ENCODE peak calls at places on chromosome 2, in five cellular contexts. C is NCI-H226; B is stimulated activated naive CD4-positive, alpha-beta T cell; F is neural progenitor cell; I is GM23248. K is an unnamed sample.

GRCh38 chr2:156189143-156189542 is 143.4 kb downstream of the NR4A2 start:
- DNase-seq in F (no peak), B (no peak), I (no peak), C (no peak), K (no peak)

GRCh38 chr2:118047273-118047898 is 33.5 kb upstream of the CCDC93 start:
- DNase-seq in C (peak; percentile 79), I (peak; percentile 77), F (no peak), B (no peak), K (peak; percentile 77)

GRCh38 chr2:121220995-121221394 is 64.0 kb downstream of the TFCP2L1 start:
- DNase-seq in I (peak; percentile 20), C (peak; percentile 16), F (no peak), B (no peak), K (peak; percentile 28)

GRCh38 chr2:25814681-25815080 is 63.6 kb downstream of the ASXL2 start:
- DNase-seq in F (no peak), C (no peak), I (peak; percentile 57), B (no peak), K (peak; percentile 60)

GRCh38 chr2:44663471-44664073 is 277.9 kb upstream of the SIX3 start:
- DNase-seq in I (no peak), C (peak; percentile 48), B (no peak), F (no peak), K (no peak)

GRCh38 chr2:102806250-102806837 is 44.5 kb downstream of the TMEM182 start:
- DNase-seq in I (peak; percentile 73), B (no peak), C (peak; percentile 24), F (peak; percentile 73), K (peak; percentile 75)

GRCh38 chr2:157307021-157307420 is 18.6 kb downstream of the ERMN start:
- DNase-seq in C (no peak), I (peak; percentile 42), B (no peak), F (no peak), K (no peak)

GRCh38 chr2:115921541-115921940 is 1479.1 kb downstream of the DPP10 start:
- DNase-seq in B (no peak), F (no peak), C (no peak), I (no peak), K (no peak)

GRCh38 chr2:57720728-57721627 is 325.6 kb upstream of the VRK2 start:
- DNase-seq in I (peak; percentile 75), B (no peak), F (peak; percentile 77), C (peak; percentile 72), K (peak; percentile 67)

GRCh38 chr2:160207804-160208661 is 8.0 kb upstream of the ITGB6 start:
- DNase-seq in B (no peak), F (peak; percentile 21), C (peak; percentile 99), I (peak; percentile 98), K (peak; percentile 90)

GRCh38 chr2:162116372-162116771 is 35.7 kb downstream of the GCG start:
- DNase-seq in F (no peak), B (no peak), C (no peak), I (no peak), K (no peak)

GRCh38 chr2:188439986-188440385 is 148.3 kb downstream of the GULP1 start:
- DNase-seq in F (no peak), C (peak; percentile 29), I (no peak), B (no peak), K (no peak)

GRCh38 chr2:146324954-146325353 is 1519.9 kb upstream of the ACVR2A start:
- DNase-seq in I (peak; percentile 72), B (no peak), C (no peak), F (no peak), K (peak; percentile 45)

GRCh38 chr2:183935005-183935404 is 663.3 kb upstream of the ZNF804A start:
- DNase-seq in I (no peak), B (no peak), F (no peak), C (no peak), K (no peak)

GRCh38 chr2:28602751-28603639 is 107.1 kb downstream of the PLB1 start:
- DNase-seq in I (no peak), B (no peak), F (no peak), C (no peak), K (no peak)

GRCh38 chr2:108239786-108240185 is at the start of gene SULT1C3:
- DNase-seq in C (no peak), B (no peak), F (no peak), I (no peak), K (no peak)

GRCh38 chr2:224469374-224469964 is 67.6 kb upstream of the FAM124B start:
- DNase-seq in F (no peak), I (no peak), C (no peak), B (no peak), K (no peak)

GRCh38 chr2:69095246-69095645 is 82.3 kb downstream of the ANTXR1 start:
- DNase-seq in I (peak; percentile 93), F (no peak), B (no peak), C (peak; percentile 66), K (peak; percentile 91)

GRCh38 chr2:152221870-152222269 is 46.3 kb upstream of the STAM2 start:
- DNase-seq in I (peak; percentile 65), C (no peak), B (no peak), F (no peak), K (peak; percentile 47)

GRCh38 chr2:236177967-236178909 is 10.1 kb upstream of the GBX2 start:
- DNase-seq in B (no peak), F (peak; percentile 90), I (peak; percentile 77), C (peak; percentile 56), K (peak; percentile 51)

GRCh38 chr2:178301595-178302324 is 107.4 kb downstream of the OSBPL6 start:
- DNase-seq in I (no peak), B (no peak), F (no peak), C (no peak), K (no peak)

GRCh38 chr2:11056614-11057013 is 98.7 kb upstream of the SLC66A3 start:
- DNase-seq in B (no peak), C (peak; percentile 51), F (no peak), I (peak; percentile 92), K (peak; percentile 85)

GRCh38 chr2:105102963-105103421 is 65.1 kb downstream of the MRPS9 start:
- DNase-seq in B (no peak), F (peak; percentile 57), C (peak; percentile 94), I (peak; percentile 55), K (peak; percentile 50)

GRCh38 chr2:224187220-224187619 is 148.1 kb upstream of the SERPINE2 start:
- DNase-seq in C (no peak), F (no peak), B (no peak), I (no peak), K (no peak)

GRCh38 chr2:72134997-72135800 is 12.5 kb downstream of the CYP26B1 start:
- DNase-seq in F (no peak), C (no peak), I (no peak), B (no peak), K (no peak)

GRCh38 chr2:2664989-2665833 is 334.1 kb upstream of the MYT1L start:
- DNase-seq in B (no peak), F (peak; percentile 55), C (no peak), I (peak; percentile 65), K (peak; percentile 50)

GRCh38 chr2:50672286-50672685 is 359.6 kb downstream of the NRXN1 start:
- DNase-seq in C (no peak), F (no peak), I (no peak), B (no peak), K (no peak)

GRCh38 chr2:25036221-25036559 is 5.7 kb upstream of the EFR3B start:
- DNase-seq in B (no peak), F (peak; percentile 24), C (no peak), I (no peak), K (no peak)

GRCh38 chr2:98607104-98607503 is 1.2 kb downstream of the COA5 start:
- DNase-seq in I (no peak), B (no peak), F (no peak), C (no peak), K (no peak)

GRCh38 chr2:232336241-232336736 is 42.3 kb upstream of the ALPP start:
- DNase-seq in F (no peak), C (no peak), B (no peak), I (no peak), K (no peak)

GRCh38 chr2:29628078-29628765 is 293.2 kb downstream of the ALK start:
- DNase-seq in B (no peak), I (peak; percentile 39), C (no peak), F (no peak), K (peak; percentile 37)

K was measured in fibroblast of mammary gland.